ENCODE peak calls at places on chromosome 19, in five cellular contexts. One of them, this sample, is unnamed.

GRCh38 chr19:23804676-23805075 is 46.0 kb upstream of the ZNF681 start:
- DNase-seq in ELR: no peak
- DNase-seq in heart left ventricle: no peak
- DNase-seq in NCI-H2107: no peak
- DNase-seq in neural crest cell: no peak
- DNase-seq in this sample: no peak

GRCh38 chr19:40611096-40611495 is 9.9 kb downstream of the LTBP4 start:
- DNase-seq in heart left ventricle: peak; percentile 13
- DNase-seq in ELR: no peak
- DNase-seq in neural crest cell: no peak
- DNase-seq in NCI-H2107: no peak
- DNase-seq in this sample: no peak

GRCh38 chr19:35805518-35806102 is 7.0 kb downstream of the PRODH2 start:
- DNase-seq in heart left ventricle: no peak
- DNase-seq in neural crest cell: no peak
- DNase-seq in NCI-H2107: no peak
- DNase-seq in ELR: no peak
- DNase-seq in this sample: no peak

GRCh38 chr19:48568345-48568886 is 16.4 kb downstream of the SULT2B1 start:
- DNase-seq in heart left ventricle: peak; percentile 79
- DNase-seq in ELR: peak; percentile 93
- DNase-seq in NCI-H2107: no peak
- DNase-seq in neural crest cell: no peak
- DNase-seq in this sample: no peak

GRCh38 chr19:48329167-48329891 is 4.0 kb downstream of the EMP3 start:
- DNase-seq in NCI-H2107: no peak
- DNase-seq in neural crest cell: no peak
- DNase-seq in heart left ventricle: no peak
- DNase-seq in ELR: peak; percentile 77
- DNase-seq in this sample: peak; percentile 23

GRCh38 chr19:8445488-8446001 is 770 bp downstream of the HNRNPM start:
- DNase-seq in ELR: peak; percentile 71
- DNase-seq in neural crest cell: peak; percentile 25
- DNase-seq in heart left ventricle: peak; percentile 70
- DNase-seq in NCI-H2107: no peak
- DNase-seq in this sample: peak; percentile 36

GRCh38 chr19:17244618-17245534 is 843 bp downstream of the NR2F6 start:
- DNase-seq in neural crest cell: no peak
- DNase-seq in ELR: peak; percentile 20
- DNase-seq in NCI-H2107: no peak
- DNase-seq in heart left ventricle: peak; percentile 47
- DNase-seq in this sample: no peak

GRCh38 chr19:18072335-18072734 is 14.4 kb downstream of the IL12RB1 start:
- DNase-seq in neural crest cell: no peak
- DNase-seq in NCI-H2107: no peak
- DNase-seq in ELR: no peak
- DNase-seq in heart left ventricle: no peak
- DNase-seq in this sample: no peak

GRCh38 chr19:45406957-45407375 is 522 bp downstream of the POLR1G start:
- DNase-seq in ELR: peak; percentile 26
- DNase-seq in NCI-H2107: no peak
- DNase-seq in neural crest cell: no peak
- DNase-seq in heart left ventricle: no peak
- DNase-seq in this sample: no peak

GRCh38 chr19:5147074-5147970 is 178.4 kb downstream of the KDM4B start:
- DNase-seq in heart left ventricle: no peak
- DNase-seq in neural crest cell: no peak
- DNase-seq in NCI-H2107: no peak
- DNase-seq in ELR: no peak
- DNase-seq in this sample: no peak

GRCh38 chr19:51777570-51778460 is 16.8 kb downstream of the FPR2 start:
- DNase-seq in heart left ventricle: peak; percentile 73
- DNase-seq in ELR: peak; percentile 83
- DNase-seq in neural crest cell: peak; percentile 44
- DNase-seq in NCI-H2107: peak; percentile 70
- DNase-seq in this sample: no peak

GRCh38 chr19:38134538-38135149 is 89.4 kb downstream of the DPF1 start:
- DNase-seq in neural crest cell: peak; percentile 57
- DNase-seq in NCI-H2107: no peak
- DNase-seq in heart left ventricle: no peak
- DNase-seq in ELR: peak; percentile 63
- DNase-seq in this sample: no peak

GRCh38 chr19:341386-342127 is 3.0 kb downstream of the MIER2 start:
- DNase-seq in heart left ventricle: no peak
- DNase-seq in NCI-H2107: no peak
- DNase-seq in neural crest cell: no peak
- DNase-seq in ELR: no peak
- DNase-seq in this sample: no peak

GRCh38 chr19:36051637-36052036 is 2.4 kb downstream of the THAP8 start:
- DNase-seq in NCI-H2107: no peak
- DNase-seq in heart left ventricle: no peak
- DNase-seq in neural crest cell: no peak
- DNase-seq in ELR: no peak
- DNase-seq in this sample: no peak

GRCh38 chr19:53037101-53038097 is 7.1 kb upstream of the ERVV-2 start:
- DNase-seq in neural crest cell: peak; percentile 20
- DNase-seq in heart left ventricle: peak; percentile 9
- DNase-seq in NCI-H2107: no peak
- DNase-seq in ELR: peak; percentile 59
- DNase-seq in this sample: peak; percentile 1

GRCh38 chr19:17718988-17719711 is at the start of gene MAP1S:
- DNase-seq in ELR: peak; percentile 60
- DNase-seq in heart left ventricle: peak; percentile 59
- DNase-seq in NCI-H2107: no peak
- DNase-seq in neural crest cell: peak; percentile 82
- DNase-seq in this sample: peak; percentile 56

GRCh38 chr19:55379161-55379560 is 2.5 kb downstream of the TMEM190 start:
- DNase-seq in NCI-H2107: no peak
- DNase-seq in heart left ventricle: no peak
- DNase-seq in ELR: no peak
- DNase-seq in neural crest cell: no peak
- DNase-seq in this sample: no peak

GRCh38 chr19:29006057-29006735 is 206.8 kb downstream of the UQCRFS1 start:
- DNase-seq in heart left ventricle: no peak
- DNase-seq in NCI-H2107: no peak
- DNase-seq in neural crest cell: no peak
- DNase-seq in ELR: peak; percentile 29
- DNase-seq in this sample: no peak